ENCODE peak calls at places on chromosomes 7 and 10, in five cellular contexts. G is EL, W is GM04504, V is fibroblast of the conjunctiva, A is tibial nerve. R is an unnamed sample.
A peak's percentile ranks its signal among the peaks of the same experiment; 100 is the strongest.

GRCh38 chr10:113133497-113133896 is 183.4 kb downstream of the TCF7L2 start:
- DNase-seq in A (no peak), V (no peak), W (peak; percentile 72), G (no peak), R (peak; percentile 50)

GRCh38 chr7:4683043-4683883 is 1.2 kb downstream of the FOXK1 start:
- DNase-seq in G (no peak), V (no peak), A (no peak), W (no peak), R (no peak)

GRCh38 chr7:147818338-147818737 is 772.2 kb upstream of the C7orf33 start:
- DNase-seq in G (no peak), A (no peak), V (no peak), W (no peak), R (no peak)

GRCh38 chr7:108012499-108013430 is 9.8 kb upstream of the LAMB1 start:
- DNase-seq in A (no peak), V (no peak), G (peak; percentile 28), W (no peak), R (no peak)

GRCh38 chr10:112821663-112822062 is 128.4 kb upstream of the TCF7L2 start:
- DNase-seq in G (no peak), W (no peak), V (no peak), A (no peak), R (no peak)

GRCh38 chr7:94366827-94367226 is 27.9 kb upstream of the COL1A2 start:
- DNase-seq in A (no peak), V (no peak), W (no peak), G (no peak), R (no peak)

GRCh38 chr10:80126876-80127275 is 5.7 kb upstream of the PLAC9 start:
- DNase-seq in A (no peak), G (no peak), V (no peak), W (no peak), R (no peak)

GRCh38 chr7:108623220-108623619 is 53.5 kb downstream of the DNAJB9 start:
- DNase-seq in G (no peak), A (no peak), W (no peak), V (no peak), R (no peak)

GRCh38 chr10:97426776-97427570 is 982 bp downstream of the PGAM1 start:
- DNase-seq in V (no peak), W (no peak), G (peak; percentile 12), A (no peak), R (no peak)

GRCh38 chr10:88687853-88688467 is 18.1 kb upstream of the LIPK start:
- DNase-seq in G (peak; percentile 25), W (peak; percentile 8), A (no peak), V (peak; percentile 23), R (no peak)